ENCODE peak calls at places on chromosomes 5 and 9, in four cellular contexts. L, M, G and J are unnamed samples.

GRCh38 chr5:81912933-81913332 is 58.9 kb upstream of the ATG10 start:
- DNase-seq in M (no peak), L (no peak), G (no peak), J (no peak)

GRCh38 chr5:71982717-71983395 is 124.4 kb upstream of the MAP1B start:
- DNase-seq in G (no peak), L (no peak), M (no peak), J (no peak)

GRCh38 chr5:77906806-77907205 is 130.7 kb upstream of the TBCA start:
- DNase-seq in L (no peak), G (peak; percentile 12), M (no peak), J (no peak)

GRCh38 chr5:149702607-149702952 is 27.5 kb upstream of the PPARGC1B start:
- DNase-seq in G (no peak), M (no peak), L (no peak), J (no peak)

GRCh38 chr5:125372694-125373621 is 626.5 kb upstream of the ZNF608 start:
- DNase-seq in G (peak; percentile 65), M (no peak), L (no peak), J (no peak)

GRCh38 chr9:3553076-3553765 is 27.4 kb upstream of the RFX3 start:
- DNase-seq in G (no peak), M (no peak), L (no peak), J (no peak)

GRCh38 chr5:149990518-149991376 is 9.7 kb downstream of the TIGD6 start:
- DNase-seq in G (peak; percentile 81), L (peak; percentile 82), M (peak; percentile 35), J (no peak)

GRCh38 chr9:134214395-134214765 is 50.0 kb upstream of the RNU6ATAC start:
- DNase-seq in G (no peak), M (no peak), L (no peak), J (no peak)

GRCh38 chr5:72467421-72467820 is 39.8 kb downstream of the ZNF366 start:
- DNase-seq in M (no peak), L (no peak), G (no peak), J (no peak)

GRCh38 chr5:171137768-171138540 is 171.1 kb upstream of the TLX3 start:
- DNase-seq in M (no peak), L (no peak), G (peak; percentile 32), J (no peak)

GRCh38 chr5:134567651-134568338 is 42.3 kb downstream of the JADE2 start:
- DNase-seq in L (peak; percentile 81), G (peak; percentile 72), M (no peak), J (no peak)

GRCh38 chr5:5979362-5979760 is 399.0 kb downstream of the MED10 start:
- DNase-seq in L (no peak), G (no peak), M (no peak), J (no peak)

GRCh38 chr5:159525117-159525516 is 194.8 kb upstream of the IL12B start:
- DNase-seq in G (peak; percentile 59), L (no peak), M (no peak), J (no peak)
- TF ChIP-seq CTCF in G (no peak), L (no peak), M (no peak), J (peak; percentile 43)

DNA sequence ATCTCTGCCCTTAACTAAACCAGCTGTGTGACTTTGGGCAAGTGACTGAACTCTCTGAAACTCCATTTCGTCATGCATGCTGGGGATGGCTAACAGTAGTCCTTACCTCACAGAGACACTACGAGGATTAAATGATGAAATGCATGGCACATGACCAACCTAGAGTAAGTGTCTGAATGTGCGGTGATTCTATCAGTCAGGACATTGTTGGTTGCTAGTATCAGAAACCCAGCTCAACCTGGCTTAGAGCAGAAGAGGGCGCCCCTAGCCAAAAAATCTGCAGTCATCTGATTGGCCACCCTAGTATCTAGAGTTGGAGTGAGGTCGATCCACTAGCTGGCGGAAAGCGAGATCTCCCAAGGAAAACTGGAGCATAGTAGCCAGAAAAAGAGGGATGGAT is 25.2 kb downstream of the NEURL1B start:
- DNase-seq in M (no peak), L (peak; percentile 38), G (peak; percentile 71), J (no peak)
- TF ChIP-seq CTCF in M (no peak), L (peak; percentile 34), G (peak; percentile 32), J (peak; percentile 17)

GRCh38 chr5:54556136-54556535 is 38.6 kb downstream of the SNX18 start:
- DNase-seq in M (no peak), G (peak; percentile 19), L (no peak), J (no peak)

GRCh38 chr5:54563083-54563761 is 45.7 kb downstream of the SNX18 start:
- DNase-seq in L (no peak), G (no peak), M (no peak), J (no peak)

GRCh38 chr5:54558362-54558761 is 40.8 kb downstream of the SNX18 start:
- DNase-seq in G (peak; percentile 24), L (no peak), M (no peak), J (no peak)

GRCh38 chr5:54561646-54562045 is 44.1 kb downstream of the SNX18 start:
- DNase-seq in G (no peak), L (no peak), M (no peak), J (no peak)
- TF ChIP-seq CTCF in G (no peak), L (no peak), M (no peak), J (no peak)

DNA sequence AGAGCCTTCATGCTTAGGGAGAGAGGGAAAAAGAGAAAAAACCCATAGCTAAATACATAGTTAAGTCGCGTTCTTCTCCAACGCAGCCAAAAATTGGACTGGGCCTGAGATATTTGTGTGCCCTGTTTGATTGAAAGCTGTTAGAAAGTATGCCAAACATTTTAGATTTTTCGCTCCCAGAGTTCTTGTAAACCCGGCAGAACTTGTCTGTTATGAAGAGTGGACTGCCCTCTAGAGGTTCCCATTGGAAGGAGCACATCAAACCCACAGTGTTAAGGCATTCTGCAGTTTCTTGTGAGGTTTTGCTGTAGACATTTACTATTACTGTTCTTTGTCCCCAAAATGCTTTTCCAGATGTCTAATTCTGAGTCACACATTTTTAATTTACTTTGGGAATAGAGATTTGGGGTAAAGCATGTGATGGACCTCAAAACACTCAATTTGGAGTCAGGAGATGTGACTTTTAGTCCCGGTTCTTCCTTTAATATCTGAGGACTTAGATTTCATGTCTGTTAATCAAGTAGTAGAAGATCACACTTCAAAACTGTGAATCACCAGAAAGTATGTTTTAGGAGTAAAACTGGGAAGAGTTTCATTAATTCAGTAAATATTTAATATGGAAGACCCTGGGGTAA is 96.6 kb downstream of the PCSK1 start:
- DNase-seq in L (peak; percentile 92), G (peak; percentile 95), M (peak; percentile 19), J (no peak)
- TF ChIP-seq CTCF in L (peak; percentile 87), G (peak; percentile 92), M (peak; percentile 92), J (peak; percentile 97)

GRCh38 chr5:32465076-32465475 is 20.5 kb upstream of the ZFR start:
- DNase-seq in G (no peak), M (no peak), L (no peak), J (no peak)
- TF ChIP-seq CTCF in G (no peak), M (no peak), L (no peak), J (no peak)

GRCh38 chr9:78236511-78236950 is 656 bp downstream of the CEP78 start:
- DNase-seq in M (no peak), L (no peak), G (no peak), J (no peak)

GRCh38 chr9:78235771-78236510 is at the start of gene CEP78:
- DNase-seq in G (peak; percentile 90), L (peak; percentile 87), M (peak; percentile 71), J (peak; percentile 98)

GRCh38 chr9:78238061-78239038 is 2.5 kb downstream of the CEP78 start:
- DNase-seq in L (no peak), G (no peak), M (no peak), J (no peak)

GRCh38 chr9:78242041-78242440 is 6.2 kb downstream of the CEP78 start:
- DNase-seq in L (no peak), G (no peak), M (no peak), J (no peak)

GRCh38 chr9:78239506-78239905 is 3.6 kb downstream of the CEP78 start:
- DNase-seq in L (no peak), G (no peak), M (no peak), J (no peak)
- TF ChIP-seq CTCF in L (no peak), G (peak; percentile 12), M (no peak), J (peak; percentile 48)

DNA sequence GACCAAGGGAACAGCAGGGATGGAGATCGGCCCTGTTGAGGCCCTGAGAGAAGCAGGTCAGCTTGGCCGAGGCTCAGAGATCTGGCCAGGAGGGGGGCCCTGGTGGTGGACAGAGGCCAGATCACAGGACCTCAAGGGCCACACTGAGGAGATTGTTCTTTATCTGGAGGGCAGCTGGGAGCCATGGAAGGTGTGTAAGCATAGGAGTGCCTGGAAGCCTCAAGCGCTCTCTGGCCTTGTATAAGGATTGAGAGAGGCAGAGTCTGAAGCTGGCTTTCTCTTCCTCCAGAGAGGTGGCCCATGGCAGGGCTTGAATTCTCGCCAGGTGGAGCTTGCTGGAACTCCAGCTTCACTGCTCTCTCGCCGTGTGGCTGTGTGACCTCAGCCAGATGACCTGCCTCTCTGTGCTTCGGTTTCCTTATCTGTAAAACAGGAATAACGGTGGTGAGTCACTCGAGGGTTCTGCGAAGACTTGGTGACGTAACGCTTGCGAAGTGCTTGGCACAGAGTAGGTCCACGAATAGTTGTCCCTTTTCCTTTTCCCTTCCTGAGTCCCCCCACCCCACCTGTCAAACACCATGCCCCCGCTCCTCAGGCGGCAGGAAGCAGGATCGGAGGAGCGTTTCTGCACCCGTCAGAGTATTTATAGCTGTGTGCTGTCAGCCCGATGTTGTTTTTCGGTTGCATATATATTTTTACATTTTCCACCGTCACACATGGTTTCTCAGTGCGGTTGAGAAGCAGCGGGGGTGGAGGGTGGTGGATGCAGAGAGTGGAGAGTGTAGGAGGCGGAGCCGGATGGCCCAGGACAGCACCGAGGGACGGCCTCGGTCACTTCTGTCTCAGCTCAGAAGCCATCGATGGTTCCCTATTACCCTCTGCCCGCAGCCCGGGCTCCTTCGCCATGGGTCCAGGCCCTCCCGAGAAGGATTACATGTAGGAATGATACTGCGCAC is 17.0 kb upstream of the CRB2 start:
- DNase-seq in G (no peak), L (no peak), M (peak; percentile 8), J (no peak)
- TF ChIP-seq CTCF in G (no peak), L (no peak), M (no peak), J (no peak)

DNA sequence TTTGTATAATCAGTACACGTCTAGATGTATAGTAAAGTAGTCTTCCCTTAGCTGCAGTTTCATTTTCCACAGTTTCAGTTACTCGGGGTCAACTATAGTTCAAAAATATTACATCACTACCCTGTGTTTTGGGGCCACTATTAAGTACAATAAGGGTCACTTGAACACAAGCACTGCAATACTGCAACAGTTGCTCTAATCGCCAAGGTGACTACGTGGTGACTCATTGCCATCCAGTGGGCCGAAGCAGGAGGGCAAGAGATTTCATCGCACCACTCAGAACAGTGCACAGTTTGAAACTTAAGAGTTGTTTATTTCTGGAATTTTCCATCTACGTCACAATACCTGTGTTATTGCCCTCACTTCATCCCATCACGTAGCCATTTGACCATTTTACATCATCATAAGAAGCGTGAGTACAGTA is at the start of gene ARL14EPL:
- DNase-seq in M (no peak), G (peak; percentile 94), L (peak; percentile 57), J (no peak)
- TF ChIP-seq CTCF in M (no peak), G (peak; percentile 56), L (peak; percentile 50), J (peak; percentile 76)